ENCODE peak calls at places on chromosomes 11 and 22, in seven cellular contexts. U is sigmoid colon, R is stomach, F is ovary, Y is A549, T is SK-N-SH, V is K562. M is an unnamed sample.
A peak's percentile ranks its signal among the peaks of the same experiment; 100 is the strongest.

GRCh38 chr11:92628401-92629292 is 340.8 kb upstream of the MTNR1B start:
- DNase-seq in V (no peak), T (no peak), U (no peak), R (no peak), Y (no peak), F (no peak), M (no peak)

GRCh38 chr11:118437736-118438125 is 1.4 kb downstream of the KMT2A start:
- DNase-seq in F (peak; percentile 52), V (peak; percentile 63), Y (no peak), T (peak; percentile 37), R (no peak), U (peak; percentile 67), M (no peak)

GRCh38 chr11:8832571-8833260 is 78.3 kb upstream of the AKIP1 start:
- DNase-seq in V (no peak), R (peak; percentile 35), U (peak; percentile 64), T (peak; percentile 68), F (no peak), Y (no peak), M (no peak)

GRCh38 chr22:48112687-48113521 is 1350.5 kb downstream of the TBC1D22A start:
- DNase-seq in U (no peak), Y (peak; percentile 14), T (no peak), F (no peak), R (no peak), V (no peak), M (no peak)

GRCh38 chr11:64854534-64855502 is 10.4 kb upstream of the CDC42BPG start:
- DNase-seq in U (peak; percentile 94), Y (peak; percentile 97), R (peak; percentile 82), V (peak; percentile 86), T (no peak), F (peak; percentile 74), M (peak; percentile 94)

GRCh38 chr11:118434553-118435232 is 1.6 kb upstream of the KMT2A start:
- DNase-seq in F (peak; percentile 50), V (peak; percentile 37), T (no peak), Y (no peak), U (peak; percentile 67), R (no peak), M (peak; percentile 80)

GRCh38 chr22:47289316-47289985 is 527.0 kb downstream of the TBC1D22A start:
- DNase-seq in V (no peak), Y (no peak), R (no peak), U (peak; percentile 36), F (peak; percentile 15), T (no peak), M (peak; percentile 76)

GRCh38 chr11:3823303-3823702 is 14.9 kb downstream of the PGAP2 start:
- DNase-seq in R (no peak), V (no peak), U (no peak), T (no peak), Y (peak; percentile 29), F (no peak), M (no peak)

GRCh38 chr11:8810331-8811301 is 100.4 kb upstream of the AKIP1 start:
- DNase-seq in F (peak; percentile 92), R (peak; percentile 84), U (peak; percentile 95), T (peak; percentile 86), Y (no peak), V (peak; percentile 53), M (peak; percentile 87)

GRCh38 chr11:128434411-128434810 is 152.9 kb downstream of the ETS1 start:
- DNase-seq in Y (no peak), T (no peak), U (no peak), F (no peak), V (no peak), R (no peak), M (no peak)

GRCh38 chr11:64343740-64344133 is 3.7 kb downstream of the CCDC88B start:
- DNase-seq in R (peak; percentile 44), U (no peak), Y (peak; percentile 52), V (peak; percentile 58), T (peak; percentile 79), F (no peak), M (no peak)

GRCh38 chr22:32852346-32853251 is 51.1 kb downstream of the TIMP3 start:
- DNase-seq in F (peak; percentile 78), V (peak; percentile 22), R (no peak), U (peak; percentile 86), Y (no peak), T (peak; percentile 37), M (no peak)

GRCh38 chr22:26912985-26913384 is 255.6 kb downstream of the MIAT start:
- DNase-seq in U (no peak), T (no peak), R (no peak), V (no peak), Y (no peak), F (no peak), M (no peak)

GRCh38 chr11:123159146-123159857 is 35.7 kb downstream of the CLMP start:
- DNase-seq in V (no peak), R (no peak), T (no peak), Y (peak; percentile 55), F (no peak), U (no peak), M (no peak)

GRCh38 chr22:23356094-23356493 is 175.8 kb downstream of the BCR start:
- DNase-seq in Y (no peak), R (no peak), T (no peak), V (no peak), F (no peak), U (no peak), M (no peak)

GRCh38 chr11:68271023-68271780 is 571 bp downstream of the C11orf24 start:
- DNase-seq in R (peak; percentile 61), F (no peak), U (peak; percentile 79), V (peak; percentile 85), Y (peak; percentile 80), T (peak; percentile 89), M (peak; percentile 88)

GRCh38 chr11:14902650-14903350 is 10.8 kb upstream of the CYP2R1 start:
- DNase-seq in T (no peak), U (no peak), F (no peak), V (no peak), Y (no peak), R (no peak), M (no peak)

GRCh38 chr22:27488456-27489224 is 312.9 kb downstream of the MN1 start:
- DNase-seq in Y (no peak), F (no peak), V (no peak), T (peak; percentile 84), U (no peak), R (peak; percentile 39), M (no peak)

GRCh38 chr11:12508151-12508740 is 130.9 kb downstream of the PARVA start:
- DNase-seq in F (peak; percentile 65), Y (no peak), R (no peak), U (no peak), T (peak; percentile 45), V (no peak), M (no peak)

GRCh38 chr11:14554959-14555358 is 34.8 kb upstream of the PSMA1 start:
- DNase-seq in F (no peak), V (no peak), T (no peak), U (no peak), Y (no peak), R (no peak), M (no peak)

DNA sequence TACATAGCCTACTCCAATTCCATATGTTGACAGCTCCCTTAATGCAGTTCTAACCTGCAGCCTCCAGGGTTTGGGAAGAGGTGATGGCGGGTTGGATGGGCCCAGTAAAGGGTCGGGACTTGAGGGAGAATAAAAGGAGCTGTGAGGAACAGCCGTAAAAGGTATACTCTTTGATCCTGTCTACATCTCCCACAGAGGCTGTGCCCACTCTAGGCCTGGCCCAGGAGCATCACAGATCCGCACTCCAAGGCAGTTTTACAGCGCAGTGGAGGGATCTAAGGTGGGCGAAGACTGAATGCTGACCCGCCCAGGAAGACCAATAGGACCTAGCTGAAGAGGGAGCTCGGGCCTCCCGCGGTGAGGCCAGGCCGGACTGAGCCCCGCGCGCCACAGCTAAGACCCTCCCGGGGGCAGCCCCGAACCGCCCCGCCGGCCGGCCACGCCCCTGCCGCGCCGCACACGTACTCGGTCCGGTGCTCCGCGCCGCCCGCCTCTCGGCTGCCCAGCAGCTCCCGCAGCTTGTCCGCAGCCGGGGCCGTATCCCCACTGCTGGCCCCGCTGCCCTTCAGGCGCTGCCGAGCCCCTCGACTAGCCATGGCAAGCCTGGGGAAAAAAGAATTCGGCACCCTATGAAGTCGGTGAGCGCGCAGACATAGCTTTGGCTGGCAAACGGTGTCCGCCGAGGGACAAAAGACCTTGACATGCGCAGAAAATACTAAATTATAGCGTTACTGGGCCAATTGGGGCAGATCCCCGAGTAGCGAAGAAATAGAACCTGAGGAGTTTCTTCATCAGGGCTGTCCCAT is at the start of gene ALG9:
- DNase-seq in U (peak; percentile 90), V (peak; percentile 88), T (peak; percentile 95), F (peak; percentile 90), Y (peak; percentile 82), R (peak; percentile 78), M (peak; percentile 86)
- TF ChIP-seq EP300 in U (no peak), V (peak; percentile 21), T (no peak), F (no peak), Y (no peak), R (no peak), M (no peak)

GRCh38 chr11:57732661-57733060 is 8.6 kb upstream of the SELENOH start:
- DNase-seq in U (no peak), T (no peak), R (no peak), V (no peak), Y (no peak), F (no peak), M (no peak)

GRCh38 chr11:57728829-57729228 is 12.5 kb upstream of the SELENOH start:
- DNase-seq in F (no peak), Y (no peak), T (no peak), U (no peak), V (no peak), R (no peak), M (no peak)

GRCh38 chr11:57727185-57727584 is 14.1 kb upstream of the SELENOH start:
- DNase-seq in Y (no peak), U (no peak), F (no peak), R (no peak), T (no peak), V (no peak), M (no peak)

GRCh38 chr11:57729479-57729878 is 11.8 kb upstream of the SELENOH start:
- DNase-seq in Y (no peak), F (no peak), T (no peak), U (no peak), R (no peak), V (no peak), M (no peak)
- TF ChIP-seq EP300 in Y (no peak), F (no peak), T (no peak), U (no peak), R (no peak), V (no peak), M (no peak)

GRCh38 chr22:46084943-46085830 is 65.1 kb upstream of the PPARA start:
- DNase-seq in V (peak; percentile 71), U (peak; percentile 95), T (peak; percentile 74), F (peak; percentile 92), R (peak; percentile 93), Y (peak; percentile 79), M (peak; percentile 94)

GRCh38 chr22:46084376-46084775 is 66.0 kb upstream of the PPARA start:
- DNase-seq in V (no peak), F (peak; percentile 45), U (no peak), Y (no peak), R (no peak), T (no peak), M (peak; percentile 52)

GRCh38 chr22:46087336-46087690 is 63.0 kb upstream of the PPARA start:
- DNase-seq in V (no peak), R (no peak), T (no peak), F (no peak), Y (no peak), U (no peak), M (no peak)

GRCh38 chr22:46086577-46087335 is 63.6 kb upstream of the PPARA start:
- DNase-seq in F (peak; percentile 65), T (peak; percentile 70), V (no peak), U (peak; percentile 73), R (peak; percentile 24), Y (no peak), M (peak; percentile 78)

GRCh38 chr22:46085831-46086576 is 64.3 kb upstream of the PPARA start:
- DNase-seq in R (peak; percentile 87), Y (peak; percentile 90), V (peak; percentile 89), T (no peak), F (peak; percentile 82), U (peak; percentile 90), M (peak; percentile 94)
- TF ChIP-seq EP300 in R (no peak), Y (no peak), V (peak; percentile 37), T (peak; percentile 13), F (peak; percentile 70), U (no peak), M (no peak)

GRCh38 chr22:43187171-43188099 is 501 bp upstream of the TTLL12 start:
- DNase-seq in T (peak; percentile 92), V (peak; percentile 93), U (peak; percentile 97), Y (peak; percentile 94), F (peak; percentile 98), R (peak; percentile 98), M (peak; percentile 96)
- TF ChIP-seq EP300 in T (no peak), V (no peak), U (no peak), Y (no peak), F (peak; percentile 62), R (no peak), M (peak; percentile 12)